ENCODE peak calls at places on chromosome 12, in five cellular contexts. One of them, this sample, is unnamed.

GRCh38 chr12:48350249-48351021 is at the start of gene ZNF641:
- DNase-seq in HCT116: no peak
- DNase-seq in HepG2: peak
- DNase-seq in GM12878: no peak
- DNase-seq in K562: peak
- DNase-seq in this sample: peak

GRCh38 chr12:44833561-44833960 is 42.6 kb downstream of the NELL2 start:
- DNase-seq in HCT116: no peak
- DNase-seq in HepG2: no peak
- DNase-seq in GM12878: no peak
- DNase-seq in K562: no peak
- DNase-seq in this sample: no peak

GRCh38 chr12:54052745-54053624 is 650 bp upstream of the HOXC4 start:
- DNase-seq in HCT116: no peak
- DNase-seq in HepG2: no peak
- DNase-seq in GM12878: peak
- DNase-seq in K562: no peak
- DNase-seq in this sample: peak

GRCh38 chr12:39619316-39619659 is 315 bp downstream of the ABCD2 start:
- DNase-seq in HCT116: no peak
- DNase-seq in HepG2: no peak
- DNase-seq in GM12878: no peak
- DNase-seq in K562: no peak
- DNase-seq in this sample: peak

GRCh38 chr12:40225337-40225983 is 663 bp downstream of the LRRK2 start:
- DNase-seq in HCT116: no peak
- DNase-seq in HepG2: no peak
- DNase-seq in GM12878: no peak
- DNase-seq in K562: no peak
- DNase-seq in this sample: no peak

GRCh38 chr12:50933459-50934124 is 18.8 kb upstream of the HIGD1C start:
- DNase-seq in HCT116: no peak
- DNase-seq in HepG2: peak
- DNase-seq in GM12878: no peak
- DNase-seq in K562: peak
- DNase-seq in this sample: no peak

GRCh38 chr12:89663577-89664357 is 44.9 kb downstream of the ATP2B1 start:
- DNase-seq in HCT116: no peak
- DNase-seq in HepG2: no peak
- DNase-seq in GM12878: peak
- DNase-seq in K562: peak
- DNase-seq in this sample: peak

GRCh38 chr12:131205534-131205933 is 251.8 kb downstream of the ADGRD1 start:
- DNase-seq in HCT116: no peak
- DNase-seq in HepG2: no peak
- DNase-seq in GM12878: no peak
- DNase-seq in K562: no peak
- DNase-seq in this sample: peak

GRCh38 chr12:3274664-3275063 is 197.5 kb downstream of the TSPAN9 start:
- DNase-seq in HCT116: no peak
- DNase-seq in HepG2: no peak
- DNase-seq in GM12878: no peak
- DNase-seq in K562: no peak
- DNase-seq in this sample: no peak

GRCh38 chr12:67648306-67649164 is at the start of gene DYRK2:
- DNase-seq in HCT116: peak
- DNase-seq in HepG2: peak
- DNase-seq in GM12878: no peak
- DNase-seq in K562: peak
- DNase-seq in this sample: peak

GRCh38 chr12:121267822-121268221 is 28.7 kb downstream of the CAMKK2 start:
- DNase-seq in HCT116: no peak
- DNase-seq in HepG2: no peak
- DNase-seq in GM12878: no peak
- DNase-seq in K562: no peak
- DNase-seq in this sample: no peak

GRCh38 chr12:61308220-61308619 is 952.0 kb upstream of the USP15 start:
- DNase-seq in HCT116: no peak
- DNase-seq in HepG2: no peak
- DNase-seq in GM12878: no peak
- DNase-seq in K562: no peak
- DNase-seq in this sample: no peak
- TF ChIP-seq ZBTB33 in HCT116: no peak
- TF ChIP-seq ZBTB33 in HepG2: no peak
- TF ChIP-seq ZBTB33 in GM12878: no peak
- TF ChIP-seq ZBTB33 in K562: no peak
- TF ChIP-seq ZBTB33 in this sample: no peak

DNA sequence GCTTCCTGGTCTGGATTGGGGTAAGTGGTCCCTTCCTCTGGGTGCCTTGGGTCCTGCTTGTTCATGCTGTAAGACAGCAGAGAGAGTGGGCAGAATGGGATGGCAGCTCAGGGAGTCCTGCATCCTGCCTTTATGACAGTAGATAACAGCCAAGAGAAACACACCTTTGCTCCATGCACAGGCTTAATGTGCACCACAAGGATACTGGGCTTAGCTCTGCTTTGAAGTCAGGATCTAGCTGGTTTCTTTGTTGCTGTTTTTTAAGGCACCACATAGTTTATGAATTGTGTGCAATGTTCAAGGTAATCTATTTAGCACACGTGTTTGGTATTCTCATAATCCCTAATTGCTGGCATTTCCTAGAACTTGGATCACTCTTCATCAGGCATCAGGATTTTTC is 239.5 kb upstream of the DCN start:
- DNase-seq in HCT116: no peak
- DNase-seq in HepG2: no peak
- DNase-seq in GM12878: no peak
- DNase-seq in K562: no peak
- DNase-seq in this sample: no peak
- TF ChIP-seq ZBTB33 in HCT116: no peak
- TF ChIP-seq ZBTB33 in HepG2: no peak
- TF ChIP-seq ZBTB33 in GM12878: no peak
- TF ChIP-seq ZBTB33 in K562: no peak
- TF ChIP-seq ZBTB33 in this sample: no peak

GRCh38 chr12:98870521-98870920 is 225.4 kb downstream of the APAF1 start:
- DNase-seq in HCT116: no peak
- DNase-seq in HepG2: no peak
- DNase-seq in GM12878: no peak
- DNase-seq in K562: no peak
- DNase-seq in this sample: no peak
- TF ChIP-seq ZBTB33 in HCT116: no peak
- TF ChIP-seq ZBTB33 in HepG2: no peak
- TF ChIP-seq ZBTB33 in GM12878: no peak
- TF ChIP-seq ZBTB33 in K562: no peak
- TF ChIP-seq ZBTB33 in this sample: no peak

GRCh38 chr12:58916891-58917570 is 3.3 kb downstream of the LRIG3 start:
- DNase-seq in HCT116: no peak
- DNase-seq in HepG2: no peak
- DNase-seq in GM12878: no peak
- DNase-seq in K562: no peak
- DNase-seq in this sample: no peak

GRCh38 chr12:58916153-58916709 is 4.1 kb downstream of the LRIG3 start:
- DNase-seq in HCT116: no peak
- DNase-seq in HepG2: no peak
- DNase-seq in GM12878: no peak
- DNase-seq in K562: no peak
- DNase-seq in this sample: no peak

GRCh38 chr12:58918475-58918874 is 1.8 kb downstream of the LRIG3 start:
- DNase-seq in HCT116: no peak
- DNase-seq in HepG2: no peak
- DNase-seq in GM12878: no peak
- DNase-seq in K562: no peak
- DNase-seq in this sample: no peak

GRCh38 chr12:58919271-58920101 is 818 bp downstream of the LRIG3 start:
- DNase-seq in HCT116: no peak
- DNase-seq in HepG2: peak
- DNase-seq in GM12878: no peak
- DNase-seq in K562: no peak
- DNase-seq in this sample: no peak

GRCh38 chr12:58917699-58918334 is 2.5 kb downstream of the LRIG3 start:
- DNase-seq in HCT116: no peak
- DNase-seq in HepG2: no peak
- DNase-seq in GM12878: no peak
- DNase-seq in K562: no peak
- DNase-seq in this sample: no peak
- TF ChIP-seq ZBTB33 in HCT116: no peak
- TF ChIP-seq ZBTB33 in HepG2: no peak
- TF ChIP-seq ZBTB33 in GM12878: no peak
- TF ChIP-seq ZBTB33 in K562: no peak
- TF ChIP-seq ZBTB33 in this sample: no peak

GRCh38 chr12:98399532-98399931 is 115.9 kb upstream of the TMPO start:
- DNase-seq in HCT116: peak
- DNase-seq in HepG2: peak
- DNase-seq in GM12878: no peak
- DNase-seq in K562: peak
- DNase-seq in this sample: no peak
- TF ChIP-seq ZBTB33 in HCT116: no peak
- TF ChIP-seq ZBTB33 in HepG2: no peak
- TF ChIP-seq ZBTB33 in GM12878: no peak
- TF ChIP-seq ZBTB33 in K562: no peak
- TF ChIP-seq ZBTB33 in this sample: no peak

GRCh38 chr12:32560520-32560919 is 118.6 kb upstream of the DNM1L start:
- DNase-seq in HCT116: no peak
- DNase-seq in HepG2: no peak
- DNase-seq in GM12878: no peak
- DNase-seq in K562: no peak
- DNase-seq in this sample: no peak

GRCh38 chr12:32558941-32559340 is 120.2 kb upstream of the DNM1L start:
- DNase-seq in HCT116: no peak
- DNase-seq in HepG2: no peak
- DNase-seq in GM12878: peak
- DNase-seq in K562: no peak
- DNase-seq in this sample: no peak

GRCh38 chr12:32559434-32559833 is 119.7 kb upstream of the DNM1L start:
- DNase-seq in HCT116: no peak
- DNase-seq in HepG2: no peak
- DNase-seq in GM12878: no peak
- DNase-seq in K562: no peak
- DNase-seq in this sample: no peak

GRCh38 chr12:32566663-32567634 is 112.2 kb upstream of the DNM1L start:
- DNase-seq in HCT116: no peak
- DNase-seq in HepG2: no peak
- DNase-seq in GM12878: no peak
- DNase-seq in K562: no peak
- DNase-seq in this sample: no peak

DNA sequence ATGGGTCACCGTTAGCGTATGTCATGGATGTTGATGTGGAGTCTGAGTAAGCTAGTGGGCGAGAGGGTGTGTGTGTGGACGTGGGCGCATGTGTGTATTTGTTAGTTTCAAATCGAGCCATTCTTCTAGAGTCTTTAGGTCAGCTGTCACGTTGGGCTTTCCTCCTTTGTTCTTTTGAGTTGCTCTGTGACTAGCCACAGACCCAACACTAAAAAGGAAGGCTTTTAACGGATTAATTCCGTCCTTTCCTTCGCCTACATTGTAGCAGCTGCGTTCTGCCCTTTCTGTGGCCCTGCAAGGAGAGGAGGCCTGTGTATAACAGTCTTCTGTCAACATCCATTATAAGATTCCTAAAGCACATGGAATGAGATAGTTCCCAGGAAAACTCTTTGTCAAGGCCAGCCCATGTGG is 117.2 kb upstream of the DNM1L start:
- DNase-seq in HCT116: no peak
- DNase-seq in HepG2: peak
- DNase-seq in GM12878: no peak
- DNase-seq in K562: no peak
- DNase-seq in this sample: no peak
- TF ChIP-seq ZBTB33 in HCT116: no peak
- TF ChIP-seq ZBTB33 in HepG2: peak
- TF ChIP-seq ZBTB33 in GM12878: no peak
- TF ChIP-seq ZBTB33 in K562: no peak
- TF ChIP-seq ZBTB33 in this sample: no peak

GRCh38 chr12:113332688-113333087 is 2.2 kb downstream of the SLC8B1 start:
- DNase-seq in HCT116: no peak
- DNase-seq in HepG2: no peak
- DNase-seq in GM12878: no peak
- DNase-seq in K562: no peak
- DNase-seq in this sample: no peak
- TF ChIP-seq ZBTB33 in HCT116: no peak
- TF ChIP-seq ZBTB33 in HepG2: no peak
- TF ChIP-seq ZBTB33 in GM12878: no peak
- TF ChIP-seq ZBTB33 in K562: no peak
- TF ChIP-seq ZBTB33 in this sample: no peak